ENCODE peak calls at places on chromosomes 2 and 18, in four cellular contexts. H is A549, T is uterus, K is ovary. Z is an unnamed sample.

GRCh38 chr2:136110528-136110927 is 7.4 kb downstream of the CXCR4 start:
- DNase-seq in T (no peak), H (no peak), K (no peak), Z (no peak)

GRCh38 chr2:31275976-31276375 is 42.0 kb downstream of the EHD3 start:
- DNase-seq in H (no peak), T (no peak), K (no peak), Z (no peak)

GRCh38 chr2:218755198-218755566 is 26.8 kb upstream of the CYP27A1 start:
- DNase-seq in T (no peak), K (no peak), H (no peak), Z (no peak)

GRCh38 chr2:130887643-130888042 is 50.9 kb downstream of the ARHGEF4 start:
- DNase-seq in K (no peak), H (no peak), T (no peak), Z (no peak)

GRCh38 chr2:162011718-162012564 is 62.1 kb downstream of the DPP4 start:
- DNase-seq in K (no peak), T (no peak), H (no peak), Z (no peak)

GRCh38 chr2:30915485-30915884 is 108.2 kb upstream of the CAPN13 start:
- DNase-seq in T (no peak), H (no peak), K (no peak), Z (no peak)

GRCh38 chr2:122422384-122422991 is 667.0 kb downstream of the TSN start:
- DNase-seq in H (no peak), K (no peak), T (no peak), Z (no peak)

GRCh38 chr2:190355968-190356657 is 12.7 kb downstream of the INPP1 start:
- DNase-seq in T (no peak), H (no peak), K (no peak), Z (no peak)

GRCh38 chr2:152820048-152820447 is 101.6 kb downstream of the ARL6IP6 start:
- DNase-seq in K (no peak), H (no peak), T (no peak), Z (no peak)

GRCh38 chr2:200252661-200253067 is 53.8 kb upstream of the SPATS2L start:
- DNase-seq in T (no peak), K (no peak), H (no peak), Z (no peak)

GRCh38 chr18:76139844-76140243 is 355.2 kb downstream of the ZNF516 start:
- DNase-seq in T (no peak), K (no peak), H (no peak), Z (no peak)

GRCh38 chr2:157898591-157898996 is 22.5 kb upstream of the ACVR1 start:
- DNase-seq in K (peak; percentile 64), T (peak; percentile 52), H (no peak), Z (no peak)

GRCh38 chr18:58852629-58853028 is 12.0 kb upstream of the ZNF532 start:
- DNase-seq in K (no peak), T (no peak), H (no peak), Z (no peak)

GRCh38 chr2:29841386-29842004 is 79.9 kb downstream of the ALK start:
- DNase-seq in T (peak; percentile 18), H (peak; percentile 35), K (peak; percentile 30), Z (no peak)

GRCh38 chr2:240997856-240998705 is at the start of gene SNED1:
- DNase-seq in T (peak; percentile 87), K (peak; percentile 88), H (peak; percentile 58), Z (no peak)

GRCh38 chr2:141029424-141030078 is 1101.3 kb downstream of the LRP1B start:
- DNase-seq in K (no peak), H (no peak), T (no peak), Z (no peak)

GRCh38 chr2:11027195-11027594 is 115.5 kb downstream of the KCNF1 start:
- DNase-seq in K (no peak), T (no peak), H (no peak), Z (no peak)

GRCh38 chr2:75606851-75607798 is 39.5 kb upstream of the MRPL19 start:
- DNase-seq in T (no peak), K (no peak), H (no peak), Z (no peak)

GRCh38 chr2:155404433-155405002 is 706.0 kb downstream of the KCNJ3 start:
- DNase-seq in H (no peak), K (no peak), T (no peak), Z (no peak)

GRCh38 chr18:50286391-50287027 is 983 bp downstream of the CXXC1 start:
- DNase-seq in K (peak; percentile 65), T (no peak), H (no peak), Z (no peak)

GRCh38 chr2:82795446-82795845 is 1663.6 kb downstream of the SUCLG1 start:
- DNase-seq in K (no peak), T (no peak), H (no peak), Z (no peak)

GRCh38 chr2:80073134-80073561 is 231.4 kb downstream of the LRRTM1 start:
- DNase-seq in H (peak; percentile 4), T (no peak), K (no peak), Z (no peak)

GRCh38 chr18:59604877-59605276 is 92.3 kb downstream of the CCBE1 start:
- DNase-seq in H (no peak), T (no peak), K (no peak), Z (no peak)

GRCh38 chr2:70258532-70258875 is 567 bp downstream of the PCYOX1 start:
- DNase-seq in K (peak; percentile 78), T (peak; percentile 79), H (no peak), Z (no peak)

GRCh38 chr18:30302181-30302580 is 740.4 kb downstream of the DSC3 start:
- DNase-seq in T (no peak), H (no peak), K (no peak), Z (no peak)

GRCh38 chr2:190879474-190880373 is 897 bp upstream of the GLS start:
- DNase-seq in H (no peak), T (no peak), K (no peak), Z (no peak)

GRCh38 chr2:54570925-54571694 is 115.0 kb downstream of the SPTBN1 start:
- DNase-seq in H (peak; percentile 71), K (no peak), T (peak; percentile 64), Z (no peak)

GRCh38 chr2:155975734-155976133 is 356.8 kb downstream of the NR4A2 start:
- DNase-seq in T (no peak), K (no peak), H (no peak), Z (no peak)

GRCh38 chr2:241095594-241096290 is 6.3 kb downstream of the MTERF4 start:
- DNase-seq in T (no peak), K (no peak), H (no peak), Z (no peak)

GRCh38 chr2:99765919-99766318 is 276.1 kb upstream of the REV1 start:
- DNase-seq in K (no peak), T (no peak), H (no peak), Z (no peak)

GRCh38 chr2:10278029-10278762 is 24.5 kb upstream of the HPCAL1 start:
- DNase-seq in H (no peak), T (peak; percentile 81), K (peak; percentile 61), Z (no peak)

GRCh38 chr2:228657807-228658402 is 476.4 kb upstream of the SPHKAP start:
- DNase-seq in H (peak; percentile 8), T (no peak), K (no peak), Z (no peak)

GRCh38 chr2:237864940-237865622 is 5.7 kb downstream of the RAMP1 start:
- DNase-seq in K (peak; percentile 49), H (no peak), T (peak; percentile 89), Z (no peak)

GRCh38 chr2:137865954-137866540 is 98.2 kb upstream of the HNMT start:
- DNase-seq in T (no peak), H (peak; percentile 5), K (peak; percentile 21), Z (no peak)

GRCh38 chr18:63878343-63878742 is 9.2 kb upstream of the SERPINB2 start:
- DNase-seq in K (no peak), T (no peak), H (no peak), Z (no peak)

GRCh38 chr2:241189856-241190201 is 1.4 kb downstream of the ANO7 start:
- DNase-seq in T (no peak), K (peak; percentile 10), H (no peak), Z (no peak)

GRCh38 chr2:61793389-61793836 is 60.4 kb downstream of the FAM161A start:
- DNase-seq in K (peak; percentile 51), H (peak; percentile 86), T (peak; percentile 48), Z (no peak)

DNA sequence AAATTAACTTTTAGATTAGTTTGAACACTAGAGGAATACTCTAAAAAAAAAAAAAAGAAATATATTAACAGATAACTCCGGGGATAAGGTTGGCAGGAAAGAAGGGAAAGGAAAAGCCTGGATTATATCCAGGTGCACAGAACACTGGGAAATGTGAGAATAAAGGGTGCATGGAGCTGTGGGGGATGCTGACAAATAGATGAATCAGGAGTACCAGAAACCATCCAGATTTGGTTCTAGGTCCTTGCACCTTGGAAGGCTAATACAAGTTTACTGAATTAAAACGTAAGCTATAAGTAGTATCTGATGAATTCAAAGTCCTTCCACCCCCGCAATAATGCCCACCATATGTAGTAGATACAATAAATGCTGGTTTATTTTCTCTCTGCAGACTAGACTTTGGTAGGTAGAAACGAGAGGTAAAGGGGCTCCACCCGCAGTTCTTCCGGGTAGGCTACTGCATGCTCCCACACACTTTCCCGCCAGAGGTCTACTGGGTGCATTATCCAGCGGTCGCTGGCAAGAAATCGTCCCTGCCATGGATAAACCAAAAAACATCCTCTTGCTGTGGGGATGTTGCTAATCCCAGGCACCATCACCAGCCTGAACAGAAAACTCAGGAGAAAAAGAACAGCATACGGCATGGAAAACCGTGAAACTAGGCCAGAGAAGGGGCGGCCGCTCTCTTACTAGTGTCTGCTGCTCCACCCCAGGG is 1.6 kb downstream of the CNRIP1 start:
- DNase-seq in T (no peak), K (no peak), H (no peak), Z (no peak)
- TF ChIP-seq POLR2A in T (no peak), K (no peak), H (no peak), Z (no peak)

DNA sequence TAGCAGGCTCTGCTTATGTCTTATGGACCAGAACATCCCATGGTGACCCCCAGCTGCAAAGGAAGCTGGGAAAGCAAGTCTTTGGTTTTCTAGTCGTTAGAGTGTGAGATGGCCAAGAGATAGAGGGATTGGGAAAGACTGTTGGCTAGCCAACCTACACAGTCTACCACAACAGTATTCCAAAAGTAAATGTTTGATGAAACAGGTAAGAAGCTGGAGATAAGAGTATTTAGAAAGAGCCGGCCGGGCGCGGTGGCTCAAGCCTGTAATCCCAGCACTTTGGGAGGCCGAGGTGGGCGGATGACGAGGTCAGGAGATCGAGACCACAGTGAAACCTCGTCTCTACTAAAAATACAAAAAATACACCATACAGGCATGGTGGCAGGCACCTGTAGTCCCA is 124.4 kb downstream of the GALNT1 start:
- DNase-seq in H (no peak), K (no peak), T (no peak), Z (no peak)
- H3K4me1 ChIP-seq in H (peaks cover 10% of the 10 kb centered on the region), K (no peaks in the 10 kb centered on the region), T (no peaks in the 10 kb centered on the region), Z (peaks cover 7% of the 10 kb centered on the region)

GRCh38 chr18:57437782-57438668 is 2.9 kb downstream of the ONECUT2 start:
- DNase-seq in T (no peak), K (no peak), H (peak; percentile 49), Z (no peak)
- H3K4me3 ChIP-seq in T (no peak overlapping the region), K (no peak overlapping the region), H (peak overlapping the region; percentile 61), Z (no peak overlapping the region)

DNA sequence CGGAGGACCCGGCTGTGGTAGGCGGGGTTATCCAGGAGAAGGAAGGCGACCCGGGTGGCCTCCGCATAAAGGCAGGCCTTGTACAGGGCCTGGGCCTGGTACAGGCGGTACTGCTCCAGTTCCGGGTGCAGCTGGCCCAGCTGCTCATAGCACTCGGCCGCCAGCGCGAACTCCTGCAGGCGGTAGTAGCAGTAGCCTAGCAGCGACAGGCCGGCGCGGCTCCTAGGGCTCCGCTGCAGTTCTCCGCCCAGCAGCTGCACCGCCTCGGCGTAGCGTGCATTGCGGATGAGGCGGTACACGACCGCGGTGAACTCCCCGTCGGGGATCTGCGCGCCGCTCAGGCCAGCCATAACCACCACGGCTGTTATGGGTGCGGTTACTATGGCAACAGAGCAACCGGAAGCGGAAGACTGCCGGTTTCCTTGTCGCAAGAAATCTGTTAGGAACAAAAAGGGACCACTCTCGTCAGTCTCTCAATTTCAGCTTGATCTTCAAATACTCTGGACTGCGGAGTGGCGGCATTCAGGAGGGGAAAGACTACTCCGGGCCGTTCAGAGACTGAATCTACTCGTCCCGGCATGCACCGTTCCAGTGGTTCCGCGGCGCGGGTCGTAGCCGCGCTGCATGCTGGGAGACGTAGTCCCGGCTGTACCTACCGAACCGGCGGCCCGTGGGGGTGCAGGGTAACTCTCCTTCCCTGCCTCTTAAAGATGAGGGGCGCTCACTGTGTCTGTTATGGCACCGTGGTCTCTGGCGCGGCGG is 160.0 kb downstream of the AGPS start:
- DNase-seq in T (peak; percentile 83), K (peak; percentile 87), H (peak; percentile 89), Z (peak; percentile 58)
- TF ChIP-seq POLR2A in T (peak; percentile 32), K (peak; percentile 25), H (peak; percentile 54), Z (no peak)

Z was measured in esophagus squamous epithelium.